ENCODE peak calls at places on chromosomes 11 and 22, in five cellular contexts. O is progenitor cell of endocrine pancreas, D is cardiac fibroblast, W is fibroblast of lung, L is choroid plexus epithelial cell. U is an unnamed sample.

GRCh38 chr22:30351226-30351625 is 5.5 kb downstream of the SF3A1 start:
- DNase-seq in W (no peak), D (no peak), L (no peak), O (no peak), U (no peak)

GRCh38 chr11:70487763-70488162 is 89.4 kb downstream of the CTTN start:
- DNase-seq in D (no peak), W (no peak), O (no peak), L (no peak), U (no peak)

GRCh38 chr22:47808886-47809620 is 1046.6 kb downstream of the TBC1D22A start:
- DNase-seq in L (no peak), O (no peak), W (no peak), D (no peak), U (no peak)

GRCh38 chr11:66388746-66389386 is 17.3 kb upstream of the SLC29A2 start:
- DNase-seq in O (no peak), D (peak; percentile 83), W (peak; percentile 56), L (peak; percentile 90), U (peak; percentile 68)

GRCh38 chr22:45098056-45098455 is 65.7 kb upstream of the NUP50 start:
- DNase-seq in O (no peak), D (no peak), L (no peak), W (no peak), U (no peak)

GRCh38 chr11:2777871-2778629 is 78.3 kb upstream of the KCNQ1OT1 start:
- DNase-seq in L (no peak), W (no peak), D (no peak), O (peak; percentile 8), U (no peak)

GRCh38 chr11:91160661-91161060 is 937.8 kb upstream of the CHORDC1 start:
- DNase-seq in L (no peak), W (peak; percentile 3), D (no peak), O (no peak), U (no peak)

GRCh38 chr11:36258730-36259360 is 30.4 kb downstream of the COMMD9 start:
- DNase-seq in L (peak; percentile 91), W (peak; percentile 67), D (peak; percentile 91), O (peak; percentile 46), U (peak; percentile 64)

GRCh38 chr11:69418576-69419296 is 62.7 kb upstream of the LINC01488 start:
- DNase-seq in D (no peak), L (no peak), O (no peak), W (no peak), U (no peak)

GRCh38 chr11:123493393-123494063 is 63.5 kb downstream of the GRAMD1B start:
- DNase-seq in W (no peak), L (no peak), D (no peak), O (no peak), U (no peak)

GRCh38 chr11:825366-826231 is 2.1 kb upstream of the CRACR2B start:
- DNase-seq in O (no peak), D (no peak), L (no peak), W (no peak), U (no peak)

GRCh38 chr22:44325718-44326548 is 13.2 kb upstream of the SHISAL1 start:
- DNase-seq in L (peak; percentile 68), D (peak; percentile 61), W (peak; percentile 56), O (no peak), U (no peak)

DNA sequence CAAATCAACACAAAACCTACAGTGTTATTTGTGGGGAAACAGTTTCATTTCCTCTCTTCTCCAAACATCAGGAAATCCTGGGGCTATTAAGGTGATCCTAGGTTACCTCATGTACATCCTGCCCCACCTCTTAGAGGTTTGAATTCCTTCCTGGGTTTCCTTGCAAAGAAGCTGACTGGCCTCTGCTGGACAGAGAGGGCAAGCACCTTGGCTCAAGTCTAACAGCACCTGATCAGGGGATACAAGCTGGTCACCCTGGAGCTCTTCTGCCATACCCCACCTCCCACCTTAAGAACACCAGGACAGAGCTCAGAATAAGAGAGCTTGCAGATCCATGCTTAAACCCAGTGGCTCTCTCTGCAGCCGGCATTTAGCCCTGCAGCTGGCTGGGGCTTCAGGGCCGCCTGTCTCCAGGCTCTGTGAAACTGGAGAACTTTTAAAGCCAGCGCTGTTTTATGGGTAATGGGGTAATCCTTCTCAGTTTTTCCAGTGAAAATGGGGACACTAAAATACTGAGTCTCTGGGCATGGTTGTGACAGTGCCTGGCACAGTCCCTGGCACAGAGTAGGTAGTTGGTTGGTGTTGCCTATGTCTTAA is 386.6 kb upstream of the NARS2 start:
- DNase-seq in D (peak; percentile 51), O (no peak), L (peak; percentile 59), W (peak; percentile 20), U (peak; percentile 41)
- TF ChIP-seq CTCF in D (peak; percentile 57), O (peak; percentile 52), L (peak; percentile 72), W (peak; percentile 59), U (peak; percentile 31)

GRCh38 chr22:37661160-37661924 is 2.8 kb downstream of the PDXP start:
- DNase-seq in O (no peak), W (peak; percentile 80), D (peak; percentile 70), L (peak; percentile 84), U (no peak)
- TF ChIP-seq CTCF in O (peak; percentile 32), W (peak; percentile 58), D (peak; percentile 49), L (peak; percentile 80), U (no peak)

DNA sequence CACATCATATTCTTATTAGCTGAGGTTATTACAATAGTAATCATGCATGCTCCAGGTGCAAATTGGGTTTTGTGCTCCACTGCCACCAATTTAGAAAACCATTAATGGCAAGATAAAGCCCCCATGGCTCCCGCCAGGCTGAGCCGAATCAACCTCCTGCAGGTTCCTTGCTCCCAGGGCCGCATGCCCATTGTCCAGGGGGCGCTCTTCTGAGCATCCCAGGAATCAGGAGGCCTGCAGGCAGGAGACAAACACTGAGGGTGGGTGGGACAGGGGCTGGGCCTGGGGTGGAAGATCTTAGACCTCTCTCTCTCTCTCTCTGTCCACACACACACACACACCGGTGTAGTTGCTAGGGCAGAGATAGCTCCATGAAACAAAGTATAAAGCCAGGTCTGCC is 57.4 kb downstream of the BUD13 start:
- DNase-seq in L (no peak), D (no peak), O (no peak), W (no peak), U (no peak)
- TF ChIP-seq CTCF in L (no peak), D (no peak), O (no peak), W (no peak), U (no peak)

DNA sequence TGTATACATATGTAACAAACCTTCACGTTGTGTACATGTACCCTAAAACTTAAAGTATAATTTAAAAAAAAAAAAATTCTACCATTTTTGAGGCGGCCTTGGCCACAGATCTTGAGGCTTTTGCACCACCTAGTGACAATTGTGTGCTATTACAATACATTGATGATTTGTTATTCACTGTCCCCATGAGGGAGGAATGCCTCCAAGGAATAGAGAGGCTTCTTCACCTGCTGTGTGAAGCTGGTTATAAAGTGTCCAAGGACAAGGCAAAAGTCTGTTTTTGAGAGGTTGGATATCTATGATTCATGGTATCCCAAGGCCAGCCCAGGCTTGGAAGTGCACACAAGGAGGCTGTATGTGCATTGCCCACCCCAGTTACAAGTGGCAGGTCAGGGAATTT is 30.7 kb downstream of the SLC22A25 start:
- DNase-seq in O (no peak), D (peak; percentile 25), W (peak; percentile 0), L (peak; percentile 38), U (peak; percentile 29)
- TF ChIP-seq CTCF in O (peak; percentile 57), D (peak; percentile 48), W (peak; percentile 52), L (peak; percentile 67), U (peak; percentile 62)

GRCh38 chr11:68402355-68403031 is 58.1 kb upstream of the PPP6R3 start:
- DNase-seq in W (no peak), L (peak; percentile 18), D (no peak), O (no peak), U (no peak)
- TF ChIP-seq CTCF in W (peak; percentile 4), L (peak; percentile 47), D (no peak), O (no peak), U (no peak)

DNA sequence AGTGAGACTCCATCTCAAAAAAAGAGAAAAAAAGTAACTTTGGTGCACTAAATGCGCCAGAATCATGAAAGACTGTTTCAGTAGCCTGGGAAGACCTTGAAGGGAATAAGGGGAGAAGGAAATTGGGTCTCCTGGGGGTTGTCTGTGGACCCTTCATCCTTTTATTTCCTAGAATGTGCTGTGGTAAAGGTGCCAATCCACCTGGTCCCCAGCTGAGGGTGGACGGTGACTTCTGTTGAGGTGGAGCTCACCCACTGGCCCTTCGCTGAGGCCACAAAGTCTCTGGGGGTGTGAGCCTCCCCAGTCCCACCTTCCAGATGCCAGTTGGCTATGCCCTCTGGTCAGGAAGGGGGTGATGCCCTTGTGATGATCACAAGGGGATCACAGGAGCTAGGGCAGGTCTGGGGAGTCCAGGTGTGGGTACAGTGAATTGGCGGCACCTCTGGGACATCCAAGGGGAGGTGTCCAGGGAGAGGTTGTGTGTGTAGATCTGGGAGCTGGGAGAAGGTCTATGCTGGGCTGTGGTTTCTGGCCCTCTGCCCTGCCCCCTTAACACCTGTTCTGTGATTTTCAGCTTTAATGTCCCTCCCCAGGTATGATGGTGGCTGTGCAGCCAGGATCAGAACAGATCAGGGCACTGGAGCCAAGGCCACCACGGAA is 34.2 kb upstream of the LMO1 start:
- DNase-seq in D (no peak), W (no peak), L (no peak), O (no peak), U (no peak)
- TF ChIP-seq CTCF in D (no peak), W (no peak), L (no peak), O (no peak), U (no peak)

DNA sequence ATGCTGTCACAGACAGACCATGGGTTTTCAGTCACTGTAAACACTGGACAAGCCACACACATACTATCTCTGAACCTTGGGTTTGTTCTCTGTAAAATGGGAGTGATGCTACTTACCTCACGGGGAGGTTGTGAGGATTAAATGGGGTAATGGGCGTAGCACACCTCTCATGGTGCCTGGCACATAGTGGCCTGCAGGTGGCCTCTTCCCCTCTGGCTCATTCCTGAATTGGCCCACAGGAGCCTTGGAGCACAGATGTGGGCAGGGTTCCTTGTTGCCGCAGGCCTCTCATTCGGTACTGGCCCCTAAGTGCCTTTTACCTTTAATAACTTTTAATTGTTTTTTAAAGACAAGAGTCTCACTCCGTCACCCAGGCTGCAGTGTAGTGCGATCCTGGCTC is 11.7 kb downstream of the MICAL2 start:
- DNase-seq in D (no peak), W (no peak), L (no peak), O (no peak), U (no peak)
- TF ChIP-seq CTCF in D (peak; percentile 47), W (peak; percentile 46), L (peak; percentile 57), O (peak; percentile 54), U (peak; percentile 31)

DNA sequence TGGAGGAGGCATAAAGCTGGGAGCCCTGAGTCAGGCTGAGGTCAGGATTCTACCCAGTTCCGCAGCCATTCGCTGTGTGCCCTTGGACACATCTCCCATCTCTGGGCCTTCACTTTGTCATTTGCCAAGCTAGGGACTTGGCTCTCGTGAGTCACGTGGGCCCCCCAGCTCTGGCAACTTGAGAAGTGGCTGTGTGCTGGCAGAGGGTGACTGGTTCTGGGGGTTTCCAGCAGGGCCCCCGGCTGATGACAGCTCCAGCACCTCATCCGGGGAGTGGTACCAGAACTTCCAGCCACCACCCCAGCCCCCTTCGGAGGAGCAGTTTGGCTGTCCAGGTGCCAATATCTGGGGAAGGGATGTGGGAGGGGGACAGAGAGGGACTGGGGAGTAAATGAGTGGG is 46.6 kb downstream of the CD6 start:
- DNase-seq in W (no peak), O (no peak), L (no peak), D (no peak), U (no peak)
- TF ChIP-seq CTCF in W (no peak), O (no peak), L (no peak), D (no peak), U (no peak)